ENCODE peak calls at places on chromosomes 7 and 10, in six cellular contexts. One of them, this sample, is unnamed.

GRCh38 chr10:73413108-73413527 is 740 bp downstream of the ANXA7 start:
- DNase-seq in fibroblast of lung: no peak
- DNase-seq in endodermal cell: peak; percentile 75
- DNase-seq in Caco-2: peak; percentile 80
- DNase-seq in GM20000: peak; percentile 64
- DNase-seq in cardiac muscle cell: no peak
- DNase-seq in this sample: peak; percentile 41

GRCh38 chr10:106502651-106503050 is 661.9 kb downstream of the SORCS1 start:
- DNase-seq in fibroblast of lung: no peak
- DNase-seq in endodermal cell: no peak
- DNase-seq in Caco-2: no peak
- DNase-seq in GM20000: no peak
- DNase-seq in cardiac muscle cell: no peak
- DNase-seq in this sample: no peak

GRCh38 chr10:133044502-133044901 is 43.2 kb upstream of the ADGRA1 start:
- DNase-seq in fibroblast of lung: no peak
- DNase-seq in endodermal cell: no peak
- DNase-seq in Caco-2: no peak
- DNase-seq in GM20000: no peak
- DNase-seq in cardiac muscle cell: peak; percentile 23
- DNase-seq in this sample: no peak

GRCh38 chr7:138746073-138746472 is 44.9 kb upstream of the SVOPL start:
- DNase-seq in fibroblast of lung: no peak
- DNase-seq in endodermal cell: no peak
- DNase-seq in Caco-2: no peak
- DNase-seq in GM20000: no peak
- DNase-seq in cardiac muscle cell: no peak
- DNase-seq in this sample: no peak

GRCh38 chr10:42488416-42488815 is 150.0 kb downstream of the ZNF33B start:
- DNase-seq in fibroblast of lung: no peak
- DNase-seq in endodermal cell: no peak
- DNase-seq in Caco-2: no peak
- DNase-seq in GM20000: no peak
- DNase-seq in cardiac muscle cell: peak; percentile 17
- DNase-seq in this sample: no peak

GRCh38 chr10:31362023-31362641 is 43.1 kb downstream of the ZEB1 start:
- DNase-seq in fibroblast of lung: no peak
- DNase-seq in endodermal cell: no peak
- DNase-seq in Caco-2: no peak
- DNase-seq in GM20000: no peak
- DNase-seq in cardiac muscle cell: no peak
- DNase-seq in this sample: no peak

GRCh38 chr10:90813592-90814365 is 44.1 kb downstream of the HTR7 start:
- DNase-seq in fibroblast of lung: peak; percentile 84
- DNase-seq in endodermal cell: no peak
- DNase-seq in Caco-2: no peak
- DNase-seq in GM20000: no peak
- DNase-seq in cardiac muscle cell: no peak
- DNase-seq in this sample: no peak

GRCh38 chr7:521221-522070 is 1.8 kb upstream of the PDGFA start:
- DNase-seq in fibroblast of lung: peak; percentile 41
- DNase-seq in endodermal cell: peak; percentile 80
- DNase-seq in Caco-2: peak; percentile 64
- DNase-seq in GM20000: peak; percentile 80
- DNase-seq in cardiac muscle cell: peak; percentile 65
- DNase-seq in this sample: no peak

GRCh38 chr7:30562909-30563308 is 31.8 kb upstream of the GARS1 start:
- DNase-seq in fibroblast of lung: peak; percentile 42
- DNase-seq in endodermal cell: no peak
- DNase-seq in Caco-2: no peak
- DNase-seq in GM20000: no peak
- DNase-seq in cardiac muscle cell: peak; percentile 40
- DNase-seq in this sample: no peak

GRCh38 chr7:26305869-26306665 is 14.4 kb downstream of the SNX10 start:
- DNase-seq in fibroblast of lung: no peak
- DNase-seq in endodermal cell: no peak
- DNase-seq in Caco-2: no peak
- DNase-seq in GM20000: no peak
- DNase-seq in cardiac muscle cell: no peak
- DNase-seq in this sample: no peak

GRCh38 chr10:119536508-119536837 is 6.0 kb downstream of the RGS10 start:
- DNase-seq in fibroblast of lung: no peak
- DNase-seq in endodermal cell: no peak
- DNase-seq in Caco-2: no peak
- DNase-seq in GM20000: no peak
- DNase-seq in cardiac muscle cell: no peak
- DNase-seq in this sample: no peak

GRCh38 chr10:117552156-117552620 is 9.6 kb downstream of the EMX2 start:
- DNase-seq in fibroblast of lung: no peak
- DNase-seq in endodermal cell: peak; percentile 85
- DNase-seq in Caco-2: peak; percentile 61
- DNase-seq in GM20000: no peak
- DNase-seq in cardiac muscle cell: no peak
- DNase-seq in this sample: peak; percentile 20

GRCh38 chr10:31404640-31405039 is 85.6 kb downstream of the ZEB1 start:
- DNase-seq in fibroblast of lung: peak; percentile 59
- DNase-seq in endodermal cell: no peak
- DNase-seq in Caco-2: no peak
- DNase-seq in GM20000: no peak
- DNase-seq in cardiac muscle cell: peak; percentile 47
- DNase-seq in this sample: no peak

GRCh38 chr10:132532174-132532573 is 5.4 kb upstream of the INPP5A start:
- DNase-seq in fibroblast of lung: no peak
- DNase-seq in endodermal cell: peak; percentile 20
- DNase-seq in Caco-2: no peak
- DNase-seq in GM20000: no peak
- DNase-seq in cardiac muscle cell: no peak
- DNase-seq in this sample: no peak

GRCh38 chr10:23505797-23506465 is 67.1 kb downstream of the OTUD1 start:
- DNase-seq in fibroblast of lung: no peak
- DNase-seq in endodermal cell: no peak
- DNase-seq in Caco-2: no peak
- DNase-seq in GM20000: no peak
- DNase-seq in cardiac muscle cell: no peak
- DNase-seq in this sample: no peak

GRCh38 chr7:97337849-97338248 is 220.4 kb downstream of the SDHAF3 start:
- DNase-seq in fibroblast of lung: no peak
- DNase-seq in endodermal cell: no peak
- DNase-seq in Caco-2: no peak
- DNase-seq in GM20000: no peak
- DNase-seq in cardiac muscle cell: no peak
- DNase-seq in this sample: no peak

GRCh38 chr7:54989826-54990225 is 29.0 kb upstream of the EGFR start:
- DNase-seq in fibroblast of lung: no peak
- DNase-seq in endodermal cell: no peak
- DNase-seq in Caco-2: no peak
- DNase-seq in GM20000: no peak
- DNase-seq in cardiac muscle cell: no peak
- DNase-seq in this sample: no peak

GRCh38 chr7:54995631-54996340 is 23.0 kb upstream of the EGFR start:
- DNase-seq in fibroblast of lung: peak; percentile 84
- DNase-seq in endodermal cell: no peak
- DNase-seq in Caco-2: no peak
- DNase-seq in GM20000: peak; percentile 46
- DNase-seq in cardiac muscle cell: peak; percentile 11
- DNase-seq in this sample: peak; percentile 92

GRCh38 chr7:54995166-54995565 is 23.7 kb upstream of the EGFR start:
- DNase-seq in fibroblast of lung: no peak
- DNase-seq in endodermal cell: no peak
- DNase-seq in Caco-2: no peak
- DNase-seq in GM20000: no peak
- DNase-seq in cardiac muscle cell: no peak
- DNase-seq in this sample: no peak

GRCh38 chr7:54991341-54991740 is 27.5 kb upstream of the EGFR start:
- DNase-seq in fibroblast of lung: no peak
- DNase-seq in endodermal cell: no peak
- DNase-seq in Caco-2: no peak
- DNase-seq in GM20000: no peak
- DNase-seq in cardiac muscle cell: no peak
- DNase-seq in this sample: no peak

DNA sequence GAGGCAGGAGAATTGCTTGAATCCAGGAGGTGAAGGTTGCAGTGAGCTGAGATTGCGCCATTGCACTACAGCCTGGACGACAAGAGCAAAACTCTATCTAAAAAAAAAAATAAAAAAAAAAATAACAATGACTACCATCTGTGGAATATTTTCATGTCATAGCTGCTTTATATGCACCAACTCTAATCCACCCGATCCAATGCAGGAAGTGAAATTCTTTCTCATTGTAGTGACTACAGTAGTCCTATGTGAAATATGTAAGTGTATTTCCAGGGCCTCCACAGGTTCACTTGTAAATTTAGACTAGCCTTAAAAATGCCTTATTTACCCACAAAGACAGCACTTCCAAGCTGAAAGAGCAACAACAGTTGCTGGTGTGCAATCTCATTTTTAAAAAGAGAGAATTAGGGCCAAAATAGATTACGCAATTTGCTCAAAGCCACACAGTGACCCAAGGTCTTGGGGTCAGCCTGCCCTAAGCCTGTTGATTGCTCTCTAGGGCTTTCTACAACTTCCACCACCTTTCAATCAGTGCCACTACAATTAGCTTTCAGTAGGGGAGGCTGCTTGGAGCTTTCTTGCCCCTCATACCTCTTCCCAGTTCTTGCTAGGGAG is 25.8 kb upstream of the EGFR start:
- DNase-seq in fibroblast of lung: no peak
- DNase-seq in endodermal cell: no peak
- DNase-seq in Caco-2: no peak
- DNase-seq in GM20000: no peak
- DNase-seq in cardiac muscle cell: peak; percentile 24
- DNase-seq in this sample: no peak
- TF ChIP-seq CTCF in fibroblast of lung: no peak
- TF ChIP-seq CTCF in endodermal cell: no peak
- TF ChIP-seq CTCF in Caco-2: no peak
- TF ChIP-seq CTCF in GM20000: no peak
- TF ChIP-seq CTCF in cardiac muscle cell: no peak
- TF ChIP-seq CTCF in this sample: no peak

DNA sequence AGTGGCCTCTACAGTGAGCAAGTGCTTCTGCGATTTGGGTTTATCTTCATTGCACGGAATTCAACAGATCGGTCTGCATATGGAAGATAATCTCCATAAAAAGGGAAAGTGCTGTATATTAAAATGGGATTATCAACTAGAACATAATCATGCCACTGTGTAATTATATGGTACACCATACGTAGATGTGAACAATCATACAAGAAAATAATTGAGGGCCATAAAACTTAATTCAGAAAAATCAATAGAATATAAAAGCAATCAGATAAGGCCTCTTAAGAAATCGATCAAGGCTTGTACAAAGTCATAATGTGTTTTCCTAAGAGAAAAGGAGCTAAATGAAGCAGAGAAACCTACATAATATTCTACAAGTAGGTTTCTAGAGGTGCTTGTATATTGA is 157.5 kb upstream of the MGMT start:
- DNase-seq in fibroblast of lung: no peak
- DNase-seq in endodermal cell: no peak
- DNase-seq in Caco-2: no peak
- DNase-seq in GM20000: no peak
- DNase-seq in cardiac muscle cell: no peak
- DNase-seq in this sample: no peak
- TF ChIP-seq CTCF in fibroblast of lung: no peak
- TF ChIP-seq CTCF in endodermal cell: no peak
- TF ChIP-seq CTCF in Caco-2: no peak
- TF ChIP-seq CTCF in GM20000: no peak
- TF ChIP-seq CTCF in cardiac muscle cell: no peak
- TF ChIP-seq CTCF in this sample: no peak

DNA sequence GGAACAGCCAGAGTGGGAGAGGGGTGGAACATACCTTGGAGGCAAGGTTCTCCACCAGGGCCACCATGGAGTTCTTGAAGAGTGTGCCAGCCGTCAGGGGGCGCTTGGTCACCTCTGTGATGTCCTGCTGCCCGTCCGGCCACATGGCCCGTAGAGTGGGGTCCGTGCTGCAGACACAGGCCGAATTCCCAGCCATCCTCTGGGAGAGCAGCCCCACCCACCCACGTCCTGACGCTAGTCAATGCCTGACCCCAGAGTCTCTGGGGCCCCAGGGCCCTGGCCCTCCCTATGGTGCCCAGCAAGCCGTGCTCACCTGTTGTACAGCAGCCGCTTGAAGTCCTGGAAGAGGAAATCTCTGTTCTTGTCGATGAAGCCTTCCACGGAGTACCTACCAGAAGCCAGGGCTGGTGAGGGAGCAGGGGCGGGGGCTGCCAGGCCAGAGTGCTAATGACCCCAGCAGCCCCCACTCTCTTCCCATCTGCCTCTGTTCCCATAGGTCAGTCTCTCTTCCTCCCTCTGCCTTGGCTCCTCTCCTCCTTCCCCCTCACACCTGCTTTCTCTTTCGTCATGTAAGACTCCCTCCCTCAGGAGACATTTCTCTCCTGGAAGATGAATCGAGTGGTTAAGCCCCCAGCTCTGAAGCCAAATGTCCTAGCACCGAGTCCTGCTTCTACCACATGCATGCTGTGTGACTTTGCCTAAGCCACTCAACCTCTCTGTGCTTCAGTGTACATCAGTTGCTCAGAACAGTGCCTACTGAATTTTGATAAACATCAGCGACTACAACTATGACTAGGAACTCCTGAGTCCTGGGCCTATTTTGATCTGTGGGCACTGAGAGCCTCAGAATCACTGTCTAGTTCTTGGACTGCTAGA is 11.0 kb downstream of the MYO1G start:
- DNase-seq in fibroblast of lung: no peak
- DNase-seq in endodermal cell: peak; percentile 85
- DNase-seq in Caco-2: peak; percentile 35
- DNase-seq in GM20000: peak; percentile 16
- DNase-seq in cardiac muscle cell: peak; percentile 42
- DNase-seq in this sample: no peak
- TF ChIP-seq CTCF in fibroblast of lung: peak; percentile 26
- TF ChIP-seq CTCF in endodermal cell: peak; percentile 77
- TF ChIP-seq CTCF in Caco-2: peak; percentile 24
- TF ChIP-seq CTCF in GM20000: no peak
- TF ChIP-seq CTCF in cardiac muscle cell: peak; percentile 39
- TF ChIP-seq CTCF in this sample: no peak

DNA sequence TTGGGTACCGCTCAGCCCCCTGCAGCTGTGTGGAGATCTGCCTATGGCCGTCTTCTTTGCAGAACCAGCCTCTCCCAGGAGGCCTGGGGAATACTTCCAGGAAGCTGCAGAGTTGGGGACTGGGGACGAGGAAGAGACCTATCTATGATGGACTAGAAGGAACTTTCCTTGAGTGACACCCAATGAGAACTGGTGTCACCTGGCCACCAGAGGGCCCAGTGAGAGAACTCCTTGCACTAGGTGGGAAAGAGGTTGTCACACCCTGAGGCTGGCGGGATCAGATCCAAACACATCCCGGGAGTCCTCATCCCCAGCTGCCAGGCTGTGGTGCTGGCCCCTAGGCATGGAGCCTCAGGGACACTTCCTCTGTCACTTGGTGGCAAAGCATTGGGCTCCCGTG is 4.9 kb upstream of the GRID2IP start:
- DNase-seq in fibroblast of lung: no peak
- DNase-seq in endodermal cell: peak; percentile 89
- DNase-seq in Caco-2: peak; percentile 56
- DNase-seq in GM20000: no peak
- DNase-seq in cardiac muscle cell: no peak
- DNase-seq in this sample: no peak
- TF ChIP-seq CTCF in fibroblast of lung: no peak
- TF ChIP-seq CTCF in endodermal cell: peak; percentile 78
- TF ChIP-seq CTCF in Caco-2: peak; percentile 63
- TF ChIP-seq CTCF in GM20000: peak; percentile 6
- TF ChIP-seq CTCF in cardiac muscle cell: no peak
- TF ChIP-seq CTCF in this sample: peak; percentile 37

GRCh38 chr7:142420554-142421362 is 162.9 kb upstream of the PRSS58 start:
- DNase-seq in fibroblast of lung: peak; percentile 28
- DNase-seq in endodermal cell: peak; percentile 74
- DNase-seq in Caco-2: peak; percentile 35
- DNase-seq in GM20000: no peak
- DNase-seq in cardiac muscle cell: peak; percentile 30
- DNase-seq in this sample: peak; percentile 29
- TF ChIP-seq CTCF in fibroblast of lung: peak; percentile 63
- TF ChIP-seq CTCF in endodermal cell: peak; percentile 63
- TF ChIP-seq CTCF in Caco-2: peak; percentile 46
- TF ChIP-seq CTCF in GM20000: peak; percentile 24
- TF ChIP-seq CTCF in cardiac muscle cell: peak; percentile 43
- TF ChIP-seq CTCF in this sample: peak; percentile 10

This sample was measured in epithelial cell of esophagus.